ENCODE peak calls at places on chromosomes 3 and 15, in ten cellular contexts. One of them, this sample, is unnamed.

GRCh38 chr3:171770689-171771620 is 39.3 kb downstream of the PLD1 start:
- DNase-seq in NCI-H748 treated with DMSO at 0.1 percent for 48 hours: no peak
- DNase-seq in MV-4-11: peak; percentile 82
- DNase-seq in Right ventricle myocardium superior: no peak
- DNase-seq in cardiac fibroblast: peak; percentile 94
- DNase-seq in KG1: no peak
- DNase-seq in occipital lobe: no peak
- DNase-seq in non-pigmented ciliary epithelial cell: peak; percentile 78
- DNase-seq in NCI-H1092 treated with DMSO at 0.1 percent for 48 hours: no peak
- DNase-seq in aorta: no peak
- DNase-seq in this sample: no peak

GRCh38 chr3:48412375-48413001 is 17.4 kb downstream of the PLXNB1 start:
- DNase-seq in NCI-H748 treated with DMSO at 0.1 percent for 48 hours: no peak
- DNase-seq in MV-4-11: no peak
- DNase-seq in Right ventricle myocardium superior: peak; percentile 34
- DNase-seq in cardiac fibroblast: no peak
- DNase-seq in KG1: no peak
- DNase-seq in occipital lobe: no peak
- DNase-seq in non-pigmented ciliary epithelial cell: no peak
- DNase-seq in NCI-H1092 treated with DMSO at 0.1 percent for 48 hours: no peak
- DNase-seq in aorta: peak; percentile 77
- DNase-seq in this sample: no peak

GRCh38 chr15:101811902-101812301 is at the start of gene OR4F15:
- DNase-seq in NCI-H748 treated with DMSO at 0.1 percent for 48 hours: no peak
- DNase-seq in MV-4-11: no peak
- DNase-seq in Right ventricle myocardium superior: no peak
- DNase-seq in cardiac fibroblast: no peak
- DNase-seq in KG1: no peak
- DNase-seq in occipital lobe: no peak
- DNase-seq in non-pigmented ciliary epithelial cell: no peak
- DNase-seq in NCI-H1092 treated with DMSO at 0.1 percent for 48 hours: no peak
- DNase-seq in aorta: no peak
- DNase-seq in this sample: no peak

GRCh38 chr3:105398407-105398806 is 31.7 kb downstream of the ALCAM start:
- DNase-seq in NCI-H748 treated with DMSO at 0.1 percent for 48 hours: peak; percentile 54
- DNase-seq in MV-4-11: no peak
- DNase-seq in Right ventricle myocardium superior: no peak
- DNase-seq in cardiac fibroblast: no peak
- DNase-seq in KG1: no peak
- DNase-seq in occipital lobe: no peak
- DNase-seq in non-pigmented ciliary epithelial cell: no peak
- DNase-seq in NCI-H1092 treated with DMSO at 0.1 percent for 48 hours: peak; percentile 61
- DNase-seq in aorta: no peak
- DNase-seq in this sample: no peak

GRCh38 chr3:29410200-29410599 is 129.3 kb downstream of the RBMS3 start:
- DNase-seq in NCI-H748 treated with DMSO at 0.1 percent for 48 hours: no peak
- DNase-seq in MV-4-11: no peak
- DNase-seq in Right ventricle myocardium superior: no peak
- DNase-seq in cardiac fibroblast: no peak
- DNase-seq in KG1: no peak
- DNase-seq in occipital lobe: no peak
- DNase-seq in non-pigmented ciliary epithelial cell: no peak
- DNase-seq in NCI-H1092 treated with DMSO at 0.1 percent for 48 hours: no peak
- DNase-seq in aorta: no peak
- DNase-seq in this sample: no peak

GRCh38 chr15:70356919-70357318 is 259.2 kb upstream of the TLE3 start:
- DNase-seq in NCI-H748 treated with DMSO at 0.1 percent for 48 hours: no peak
- DNase-seq in MV-4-11: no peak
- DNase-seq in Right ventricle myocardium superior: no peak
- DNase-seq in cardiac fibroblast: no peak
- DNase-seq in KG1: no peak
- DNase-seq in occipital lobe: no peak
- DNase-seq in non-pigmented ciliary epithelial cell: no peak
- DNase-seq in NCI-H1092 treated with DMSO at 0.1 percent for 48 hours: no peak
- DNase-seq in aorta: peak; percentile 28
- DNase-seq in this sample: no peak

GRCh38 chr3:82568776-82569338 is 807.4 kb upstream of the GBE1 start:
- DNase-seq in NCI-H748 treated with DMSO at 0.1 percent for 48 hours: no peak
- DNase-seq in MV-4-11: no peak
- DNase-seq in Right ventricle myocardium superior: no peak
- DNase-seq in cardiac fibroblast: no peak
- DNase-seq in KG1: no peak
- DNase-seq in occipital lobe: no peak
- DNase-seq in non-pigmented ciliary epithelial cell: no peak
- DNase-seq in NCI-H1092 treated with DMSO at 0.1 percent for 48 hours: no peak
- DNase-seq in aorta: no peak
- DNase-seq in this sample: no peak

GRCh38 chr3:167728176-167728575 is 6.5 kb downstream of the PDCD10 start:
- DNase-seq in NCI-H748 treated with DMSO at 0.1 percent for 48 hours: no peak
- DNase-seq in MV-4-11: no peak
- DNase-seq in Right ventricle myocardium superior: no peak
- DNase-seq in cardiac fibroblast: peak; percentile 71
- DNase-seq in KG1: no peak
- DNase-seq in occipital lobe: no peak
- DNase-seq in non-pigmented ciliary epithelial cell: peak; percentile 48
- DNase-seq in NCI-H1092 treated with DMSO at 0.1 percent for 48 hours: no peak
- DNase-seq in aorta: no peak
- DNase-seq in this sample: no peak

GRCh38 chr15:56824174-56824573 is 90.9 kb upstream of the ZNF280D start:
- DNase-seq in NCI-H748 treated with DMSO at 0.1 percent for 48 hours: no peak
- DNase-seq in MV-4-11: no peak
- DNase-seq in Right ventricle myocardium superior: no peak
- DNase-seq in cardiac fibroblast: peak; percentile 25
- DNase-seq in KG1: no peak
- DNase-seq in occipital lobe: no peak
- DNase-seq in non-pigmented ciliary epithelial cell: no peak
- DNase-seq in NCI-H1092 treated with DMSO at 0.1 percent for 48 hours: no peak
- DNase-seq in aorta: no peak
- DNase-seq in this sample: no peak

GRCh38 chr3:128313181-128313725 is 153.4 kb downstream of the DNAJB8 start:
- DNase-seq in NCI-H748 treated with DMSO at 0.1 percent for 48 hours: no peak
- DNase-seq in MV-4-11: no peak
- DNase-seq in Right ventricle myocardium superior: no peak
- DNase-seq in cardiac fibroblast: no peak
- DNase-seq in KG1: no peak
- DNase-seq in occipital lobe: no peak
- DNase-seq in non-pigmented ciliary epithelial cell: no peak
- DNase-seq in NCI-H1092 treated with DMSO at 0.1 percent for 48 hours: no peak
- DNase-seq in aorta: no peak
- DNase-seq in this sample: no peak

GRCh38 chr3:141552440-141552991 is 65.7 kb downstream of the RASA2 start:
- DNase-seq in NCI-H748 treated with DMSO at 0.1 percent for 48 hours: no peak
- DNase-seq in MV-4-11: no peak
- DNase-seq in Right ventricle myocardium superior: no peak
- DNase-seq in cardiac fibroblast: no peak
- DNase-seq in KG1: no peak
- DNase-seq in occipital lobe: no peak
- DNase-seq in non-pigmented ciliary epithelial cell: no peak
- DNase-seq in NCI-H1092 treated with DMSO at 0.1 percent for 48 hours: no peak
- DNase-seq in aorta: no peak
- DNase-seq in this sample: no peak

GRCh38 chr3:12508316-12508715 is 24.0 kb downstream of the TSEN2 start:
- DNase-seq in NCI-H748 treated with DMSO at 0.1 percent for 48 hours: no peak
- DNase-seq in MV-4-11: no peak
- DNase-seq in Right ventricle myocardium superior: no peak
- DNase-seq in cardiac fibroblast: peak; percentile 95
- DNase-seq in KG1: no peak
- DNase-seq in occipital lobe: no peak
- DNase-seq in non-pigmented ciliary epithelial cell: peak; percentile 98
- DNase-seq in NCI-H1092 treated with DMSO at 0.1 percent for 48 hours: no peak
- DNase-seq in aorta: no peak
- DNase-seq in this sample: no peak

GRCh38 chr3:41002104-41002503 is 197.2 kb upstream of the CTNNB1 start:
- DNase-seq in NCI-H748 treated with DMSO at 0.1 percent for 48 hours: peak; percentile 21
- DNase-seq in MV-4-11: no peak
- DNase-seq in Right ventricle myocardium superior: no peak
- DNase-seq in cardiac fibroblast: no peak
- DNase-seq in KG1: no peak
- DNase-seq in occipital lobe: no peak
- DNase-seq in non-pigmented ciliary epithelial cell: no peak
- DNase-seq in NCI-H1092 treated with DMSO at 0.1 percent for 48 hours: no peak
- DNase-seq in aorta: no peak
- DNase-seq in this sample: no peak

GRCh38 chr3:14524311-14524711 is 15.8 kb downstream of the GRIP2 start:
- DNase-seq in NCI-H748 treated with DMSO at 0.1 percent for 48 hours: no peak
- DNase-seq in MV-4-11: no peak
- DNase-seq in Right ventricle myocardium superior: peak; percentile 71
- DNase-seq in cardiac fibroblast: no peak
- DNase-seq in KG1: no peak
- DNase-seq in occipital lobe: no peak
- DNase-seq in non-pigmented ciliary epithelial cell: no peak
- DNase-seq in NCI-H1092 treated with DMSO at 0.1 percent for 48 hours: no peak
- DNase-seq in aorta: peak; percentile 71
- DNase-seq in this sample: no peak

GRCh38 chr3:29091599-29092189 is 189.2 kb upstream of the RBMS3 start:
- DNase-seq in NCI-H748 treated with DMSO at 0.1 percent for 48 hours: no peak
- DNase-seq in MV-4-11: no peak
- DNase-seq in Right ventricle myocardium superior: no peak
- DNase-seq in cardiac fibroblast: peak; percentile 0
- DNase-seq in KG1: no peak
- DNase-seq in occipital lobe: no peak
- DNase-seq in non-pigmented ciliary epithelial cell: no peak
- DNase-seq in NCI-H1092 treated with DMSO at 0.1 percent for 48 hours: no peak
- DNase-seq in aorta: no peak
- DNase-seq in this sample: no peak

GRCh38 chr15:27353837-27354236 is 382.9 kb downstream of the GABRG3 start:
- DNase-seq in NCI-H748 treated with DMSO at 0.1 percent for 48 hours: no peak
- DNase-seq in MV-4-11: no peak
- DNase-seq in Right ventricle myocardium superior: no peak
- DNase-seq in cardiac fibroblast: no peak
- DNase-seq in KG1: no peak
- DNase-seq in occipital lobe: no peak
- DNase-seq in non-pigmented ciliary epithelial cell: no peak
- DNase-seq in NCI-H1092 treated with DMSO at 0.1 percent for 48 hours: no peak
- DNase-seq in aorta: no peak
- DNase-seq in this sample: no peak

This sample was measured in nucleus accumbens.